ENCODE peak calls at places on chromosomes 4 and X, in five cellular contexts. One of them, this sample, is unnamed. For H3K27me3, the result is how much of the 10 kb centered on the place peaks cover.

GRCh38 chr4:89754531-89754930 is 82.4 kb downstream of the SNCA start:
- DNase-seq in left ventricle myocardium inferior: no peak
- DNase-seq in lung: no peak
- DNase-seq in BE2C: no peak
- DNase-seq in Panc1: no peak
- DNase-seq in this sample: no peak

GRCh38 chrX:41695464-41695863 is 6.7 kb downstream of the GPR34 start:
- DNase-seq in left ventricle myocardium inferior: no peak
- DNase-seq in lung: no peak
- DNase-seq in BE2C: no peak
- DNase-seq in Panc1: no peak
- DNase-seq in this sample: no peak

GRCh38 chr4:32658019-32658418 is 1937.8 kb downstream of the PCDH7 start:
- DNase-seq in left ventricle myocardium inferior: no peak
- DNase-seq in lung: no peak
- DNase-seq in BE2C: no peak
- DNase-seq in Panc1: no peak
- DNase-seq in this sample: no peak

GRCh38 chrX:115894087-115894486 is 276.5 kb upstream of the AGTR2 start:
- DNase-seq in left ventricle myocardium inferior: no peak
- DNase-seq in lung: peak
- DNase-seq in BE2C: peak
- DNase-seq in Panc1: no peak
- DNase-seq in this sample: no peak

GRCh38 chr4:14596904-14597303 is 405.4 kb upstream of the CPEB2 start:
- DNase-seq in left ventricle myocardium inferior: no peak
- DNase-seq in lung: no peak
- DNase-seq in BE2C: no peak
- DNase-seq in Panc1: no peak
- DNase-seq in this sample: no peak

GRCh38 chr4:53490161-53490915 is 100.9 kb downstream of the LNX1 start:
- DNase-seq in left ventricle myocardium inferior: no peak
- DNase-seq in lung: no peak
- DNase-seq in BE2C: no peak
- DNase-seq in Panc1: no peak
- DNase-seq in this sample: no peak

GRCh38 chrX:1027680-1028079 is 184.8 kb downstream of the CRLF2 start:
- DNase-seq in left ventricle myocardium inferior: no peak
- DNase-seq in lung: no peak
- DNase-seq in BE2C: no peak
- DNase-seq in Panc1: no peak
- DNase-seq in this sample: no peak

GRCh38 chrX:18353931-18354368 is 538 bp downstream of the SCML2 start:
- DNase-seq in left ventricle myocardium inferior: no peak
- DNase-seq in lung: no peak
- DNase-seq in BE2C: peak
- DNase-seq in Panc1: no peak
- DNase-seq in this sample: peak

GRCh38 chr4:7059673-7060072 is 8.2 kb downstream of the GRPEL1 start:
- DNase-seq in left ventricle myocardium inferior: no peak
- DNase-seq in lung: no peak
- DNase-seq in BE2C: no peak
- DNase-seq in Panc1: no peak
- DNase-seq in this sample: no peak

GRCh38 chr4:87130482-87130881 is 89.9 kb downstream of the KLHL8 start:
- DNase-seq in left ventricle myocardium inferior: no peak
- DNase-seq in lung: no peak
- DNase-seq in BE2C: no peak
- DNase-seq in Panc1: no peak
- DNase-seq in this sample: no peak

GRCh38 chr4:96228463-96228862 is 388.6 kb downstream of the PDHA2 start:
- DNase-seq in left ventricle myocardium inferior: no peak
- DNase-seq in lung: no peak
- DNase-seq in BE2C: no peak
- DNase-seq in Panc1: no peak
- DNase-seq in this sample: no peak

GRCh38 chrX:150770623-150771022 is 77.4 kb downstream of the MTMR1 start:
- DNase-seq in left ventricle myocardium inferior: no peak
- DNase-seq in lung: no peak
- DNase-seq in BE2C: no peak
- DNase-seq in Panc1: no peak
- DNase-seq in this sample: no peak

GRCh38 chrX:22748093-22748999 is 251.4 kb upstream of the DDX53 start:
- DNase-seq in left ventricle myocardium inferior: no peak
- DNase-seq in lung: peak
- DNase-seq in BE2C: peak
- DNase-seq in Panc1: peak
- DNase-seq in this sample: peak

GRCh38 chr4:4308800-4309441 is 18.9 kb downstream of the ZBTB49 start:
- DNase-seq in left ventricle myocardium inferior: no peak
- DNase-seq in lung: no peak
- DNase-seq in BE2C: no peak
- DNase-seq in Panc1: no peak
- DNase-seq in this sample: no peak

GRCh38 chr4:110631582-110632505 is 9.0 kb upstream of the PITX2 start:
- DNase-seq in left ventricle myocardium inferior: peak
- DNase-seq in lung: peak
- DNase-seq in BE2C: peak
- DNase-seq in Panc1: peak
- DNase-seq in this sample: peak

GRCh38 chr4:89586864-89587263 is 250.1 kb downstream of the SNCA start:
- DNase-seq in left ventricle myocardium inferior: no peak
- DNase-seq in lung: no peak
- DNase-seq in BE2C: no peak
- DNase-seq in Panc1: no peak
- DNase-seq in this sample: no peak

DNA sequence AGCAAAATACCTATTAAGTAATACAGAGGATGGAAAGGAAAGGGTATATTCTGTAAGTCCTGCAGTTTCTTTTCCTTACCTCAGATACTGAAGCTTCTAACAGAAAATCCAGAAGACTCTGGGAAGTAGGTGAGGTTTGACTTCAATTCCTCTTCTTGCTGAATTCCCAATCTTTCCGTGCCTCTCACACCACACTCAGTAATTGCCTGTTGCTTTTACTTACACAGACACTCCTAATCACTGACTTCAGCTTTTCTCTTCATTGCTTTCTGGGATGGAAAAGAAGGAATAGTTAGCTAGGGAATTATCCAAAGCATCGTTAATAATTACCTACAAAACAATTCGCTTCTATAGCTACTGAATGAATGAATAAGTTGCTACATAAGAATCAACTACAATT is 163.6 kb downstream of the FBXO8 start:
- DNase-seq in left ventricle myocardium inferior: no peak
- DNase-seq in lung: no peak
- DNase-seq in BE2C: no peak
- DNase-seq in Panc1: no peak
- DNase-seq in this sample: no peak
- H3K4me3 ChIP-seq in left ventricle myocardium inferior: peak
- H3K4me3 ChIP-seq in lung: no peak
- H3K4me3 ChIP-seq in BE2C: peak
- H3K4me3 ChIP-seq in Panc1: no peak
- H3K4me3 ChIP-seq in this sample: peak

DNA sequence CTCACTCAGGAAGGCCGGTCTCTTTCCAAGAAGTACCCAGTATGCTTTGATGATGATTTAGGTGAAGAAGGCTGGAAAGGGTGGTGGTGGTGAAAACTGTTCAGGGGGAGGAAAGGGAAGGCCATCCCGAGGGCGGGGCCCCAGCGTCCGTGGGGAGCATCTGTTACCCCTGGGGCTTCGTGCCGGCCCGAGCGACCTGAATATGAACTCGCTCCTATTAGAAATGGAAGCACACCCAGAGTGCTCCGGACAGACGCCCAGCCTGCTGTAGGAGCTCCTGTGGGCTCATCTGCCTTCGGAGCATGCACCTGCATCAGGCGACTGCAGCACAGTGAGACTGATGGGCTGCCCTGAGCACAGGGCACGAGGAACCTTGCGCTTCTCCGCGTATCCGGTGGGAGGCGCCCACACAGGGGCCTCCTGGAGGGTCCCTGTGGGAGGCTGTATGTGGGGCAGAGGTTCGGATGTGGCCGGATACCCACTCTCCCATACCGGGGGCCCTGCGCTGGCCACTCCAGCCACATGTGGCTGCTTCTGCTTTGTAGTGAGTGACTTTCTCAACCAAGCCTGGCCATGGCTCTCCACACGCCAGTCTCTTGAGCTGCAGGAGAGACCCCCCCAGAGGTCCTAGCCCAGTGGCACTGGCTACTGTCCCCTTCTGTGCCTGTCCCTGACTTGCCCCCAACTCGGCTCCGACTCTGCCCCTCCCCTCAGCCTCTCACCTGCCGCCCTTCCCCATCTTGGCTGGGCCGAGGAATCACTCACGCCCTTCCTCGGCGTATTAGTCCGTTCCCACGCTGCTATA is 36.8 kb downstream of the FGFRL1 start:
- DNase-seq in left ventricle myocardium inferior: peak
- DNase-seq in lung: no peak
- DNase-seq in BE2C: peak
- DNase-seq in Panc1: no peak
- DNase-seq in this sample: no peak
- TF ChIP-seq CTCF in left ventricle myocardium inferior: no peak
- TF ChIP-seq CTCF in lung: no peak
- TF ChIP-seq CTCF in BE2C: no peak
- TF ChIP-seq CTCF in Panc1: no peak
- TF ChIP-seq CTCF in this sample: no peak

DNA sequence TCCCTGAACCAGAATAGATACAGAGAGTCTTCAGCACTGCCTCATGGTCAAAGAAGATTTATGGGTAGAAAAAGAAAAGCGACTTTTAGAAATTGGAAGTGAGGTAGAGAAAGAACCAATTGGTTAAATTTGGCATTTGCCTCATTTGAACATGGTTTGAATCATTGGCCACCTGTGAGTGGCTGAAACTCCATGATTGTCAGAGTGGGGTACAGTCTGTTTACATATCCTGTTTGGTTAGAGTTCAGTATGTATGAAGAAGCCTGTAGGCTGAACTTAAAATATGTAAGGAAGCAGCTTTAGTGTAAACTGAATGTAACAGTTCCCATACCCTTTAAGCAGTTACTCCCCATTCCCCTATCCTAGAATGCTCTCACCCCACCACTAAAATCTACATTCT is 76.0 kb upstream of the CTSO start:
- DNase-seq in left ventricle myocardium inferior: no peak
- DNase-seq in lung: no peak
- DNase-seq in BE2C: no peak
- DNase-seq in Panc1: no peak
- DNase-seq in this sample: no peak
- H3K27me3 ChIP-seq in left ventricle myocardium inferior: under half
- H3K27me3 ChIP-seq in lung: under half
- H3K27me3 ChIP-seq in BE2C: under half
- H3K27me3 ChIP-seq in Panc1: under half
- H3K27me3 ChIP-seq in this sample: under half

GRCh38 chr4:138672393-138672976 is 343.1 kb upstream of the NOCT start:
- DNase-seq in left ventricle myocardium inferior: no peak
- DNase-seq in lung: no peak
- DNase-seq in BE2C: no peak
- DNase-seq in Panc1: no peak
- DNase-seq in this sample: no peak
- H3K4me3 ChIP-seq in left ventricle myocardium inferior: no peak
- H3K4me3 ChIP-seq in lung: no peak
- H3K4me3 ChIP-seq in BE2C: no peak
- H3K4me3 ChIP-seq in Panc1: no peak
- H3K4me3 ChIP-seq in this sample: no peak

GRCh38 chr4:127985989-127986388 is 20.8 kb downstream of the ABHD18 start:
- DNase-seq in left ventricle myocardium inferior: no peak
- DNase-seq in lung: no peak
- DNase-seq in BE2C: no peak
- DNase-seq in Panc1: no peak
- DNase-seq in this sample: no peak
- TF ChIP-seq CTCF in left ventricle myocardium inferior: no peak
- TF ChIP-seq CTCF in lung: no peak
- TF ChIP-seq CTCF in BE2C: peak
- TF ChIP-seq CTCF in Panc1: no peak
- TF ChIP-seq CTCF in this sample: no peak

GRCh38 chrX:10756365-10756915 is 136.1 kb upstream of the MID1 start:
- DNase-seq in left ventricle myocardium inferior: no peak
- DNase-seq in lung: no peak
- DNase-seq in BE2C: no peak
- DNase-seq in Panc1: no peak
- DNase-seq in this sample: peak
- H3K27me3 ChIP-seq in left ventricle myocardium inferior: under half
- H3K27me3 ChIP-seq in lung: under half
- H3K27me3 ChIP-seq in BE2C: under half
- H3K27me3 ChIP-seq in Panc1: under half
- H3K27me3 ChIP-seq in this sample: under half

GRCh38 chr4:165208741-165209388 is 1.5 kb downstream of the KLHL2 start:
- DNase-seq in left ventricle myocardium inferior: no peak
- DNase-seq in lung: no peak
- DNase-seq in BE2C: no peak
- DNase-seq in Panc1: no peak
- DNase-seq in this sample: no peak

GRCh38 chr4:165210566-165210965 is 3.2 kb downstream of the KLHL2 start:
- DNase-seq in left ventricle myocardium inferior: no peak
- DNase-seq in lung: no peak
- DNase-seq in BE2C: no peak
- DNase-seq in Panc1: no peak
- DNase-seq in this sample: no peak

GRCh38 chr4:165208322-165208652 is 926 bp downstream of the KLHL2 start:
- DNase-seq in left ventricle myocardium inferior: no peak
- DNase-seq in lung: no peak
- DNase-seq in BE2C: no peak
- DNase-seq in Panc1: no peak
- DNase-seq in this sample: no peak

GRCh38 chr4:165207431-165208321 is at the start of gene KLHL2:
- DNase-seq in left ventricle myocardium inferior: peak
- DNase-seq in lung: peak
- DNase-seq in BE2C: peak
- DNase-seq in Panc1: no peak
- DNase-seq in this sample: peak

GRCh38 chr4:165209796-165210195 is 2.4 kb downstream of the KLHL2 start:
- DNase-seq in left ventricle myocardium inferior: no peak
- DNase-seq in lung: no peak
- DNase-seq in BE2C: no peak
- DNase-seq in Panc1: no peak
- DNase-seq in this sample: no peak
- H3K4me3 ChIP-seq in left ventricle myocardium inferior: no peak
- H3K4me3 ChIP-seq in lung: no peak
- H3K4me3 ChIP-seq in BE2C: no peak
- H3K4me3 ChIP-seq in Panc1: no peak
- H3K4me3 ChIP-seq in this sample: no peak

This sample was measured in testis.